ENCODE peak calls at places on chromosomes 16 and 17, in ten cellular contexts. D is Caco-2; Q is fibroblast of pulmonary artery; V is GM20000; I is body of pancreas; B is cardiac fibroblast; Z is CD4-positive, alpha-beta T cell; C is thoracic aorta; S is uterus; U is neural progenitor cell. Y is an unnamed sample.

GRCh38 chr17:16178836-16179235 is 36.5 kb downstream of the NCOR1 start:
- DNase-seq in B (peak; percentile 65), C (no peak), I (no peak), U (no peak), V (no peak), Q (no peak), Z (no peak), S (no peak), D (no peak), Y (no peak)

GRCh38 chr16:27239906-27240655 is 28.5 kb downstream of the NSMCE1 start:
- DNase-seq in I (no peak), Z (no peak), S (peak; percentile 12), D (no peak), B (no peak), Q (no peak), U (no peak), C (no peak), V (no peak), Y (no peak)

GRCh38 chr17:72223816-72224215 is 103.0 kb downstream of the SOX9 start:
- DNase-seq in D (no peak), Q (no peak), S (no peak), U (no peak), Z (no peak), V (no peak), B (no peak), I (no peak), C (no peak), Y (no peak)

GRCh38 chr16:23286131-23286532 is 16.0 kb upstream of the SCNN1B start:
- DNase-seq in Z (no peak), I (no peak), B (peak; percentile 63), D (no peak), Q (no peak), S (no peak), U (no peak), C (no peak), V (no peak), Y (peak; percentile 68)

GRCh38 chr16:3907586-3907985 is 27.1 kb upstream of the CREBBP start:
- DNase-seq in V (no peak), Q (no peak), U (no peak), D (no peak), I (no peak), S (no peak), Z (no peak), C (no peak), B (no peak), Y (no peak)

GRCh38 chr16:67428146-67428731 is 2.7 kb upstream of the HSD11B2 start:
- DNase-seq in Q (peak; percentile 72), I (peak; percentile 84), B (peak; percentile 57), D (peak; percentile 80), C (no peak), Z (no peak), S (peak; percentile 82), V (peak; percentile 85), U (peak; percentile 92), Y (peak; percentile 73)

GRCh38 chr17:17710728-17711541 is 29.7 kb downstream of the RAI1 start:
- DNase-seq in I (peak; percentile 91), C (peak; percentile 53), S (peak; percentile 82), U (peak; percentile 84), Q (peak; percentile 91), D (peak; percentile 97), B (peak; percentile 83), Z (no peak), V (no peak), Y (peak; percentile 95)

GRCh38 chr16:11087691-11088431 is 143.5 kb downstream of the CLEC16A start:
- DNase-seq in C (no peak), B (no peak), Z (no peak), V (no peak), S (no peak), I (no peak), U (no peak), Q (no peak), D (no peak), Y (no peak)

GRCh38 chr17:42456223-42457106 is 2.2 kb upstream of the ATP6V0A1 start:
- DNase-seq in I (no peak), U (no peak), D (no peak), V (peak; percentile 67), Q (peak; percentile 89), S (no peak), B (peak; percentile 83), C (no peak), Z (no peak), Y (peak; percentile 70)

GRCh38 chr16:74521691-74522090 is 85.2 kb downstream of the GLG1 start:
- DNase-seq in D (no peak), C (no peak), V (no peak), Z (no peak), I (no peak), Q (peak; percentile 59), U (no peak), S (no peak), B (peak; percentile 74), Y (peak; percentile 14)

GRCh38 chr17:75635610-75636202 is 2.5 kb downstream of the SMIM5 start:
- DNase-seq in S (no peak), Z (no peak), V (no peak), D (no peak), B (no peak), Q (no peak), U (no peak), I (peak; percentile 31), C (no peak), Y (no peak)

GRCh38 chr17:63699638-63700527 is at the start of gene LIMD2:
- DNase-seq in C (no peak), V (peak; percentile 93), U (peak; percentile 90), S (peak; percentile 42), Z (peak; percentile 86), I (peak; percentile 56), B (no peak), Q (peak; percentile 23), D (no peak), Y (no peak)
- TF ChIP-seq CTCF in C (no peak), V (no peak), U (no peak), S (no peak), Z (no peak), I (no peak), B (no peak), Q (no peak), D (no peak), Y (no peak)

GRCh38 chr17:50848039-50848438 is 12.7 kb downstream of the WFIKKN2 start:
- DNase-seq in I (no peak), Q (no peak), S (no peak), C (no peak), D (peak; percentile 29), Z (no peak), B (no peak), U (no peak), V (no peak), Y (no peak)
- TF ChIP-seq CTCF in I (peak; percentile 14), Q (no peak), S (no peak), C (no peak), D (no peak), Z (no peak), B (no peak), U (no peak), V (no peak), Y (no peak)

GRCh38 chr16:2803545-2804195 is 5.4 kb downstream of the PRSS41 start:
- DNase-seq in I (no peak), C (no peak), U (no peak), Q (no peak), S (no peak), V (no peak), B (no peak), Z (no peak), D (no peak), Y (no peak)

GRCh38 chr16:2799852-2800226 is 1.6 kb downstream of the PRSS41 start:
- DNase-seq in V (no peak), I (no peak), C (no peak), U (no peak), Q (no peak), S (no peak), D (peak; percentile 91), B (peak; percentile 31), Z (no peak), Y (peak; percentile 46)

GRCh38 chr16:2808181-2808580 is 8.9 kb upstream of the PRSS21 start:
- DNase-seq in U (no peak), D (no peak), B (no peak), Q (no peak), C (no peak), Z (no peak), V (no peak), I (no peak), S (no peak), Y (no peak)

GRCh38 chr16:2809149-2809760 is 7.8 kb upstream of the PRSS21 start:
- DNase-seq in Q (no peak), B (no peak), Z (no peak), D (no peak), I (no peak), V (no peak), U (no peak), S (no peak), C (no peak), Y (no peak)

DNA sequence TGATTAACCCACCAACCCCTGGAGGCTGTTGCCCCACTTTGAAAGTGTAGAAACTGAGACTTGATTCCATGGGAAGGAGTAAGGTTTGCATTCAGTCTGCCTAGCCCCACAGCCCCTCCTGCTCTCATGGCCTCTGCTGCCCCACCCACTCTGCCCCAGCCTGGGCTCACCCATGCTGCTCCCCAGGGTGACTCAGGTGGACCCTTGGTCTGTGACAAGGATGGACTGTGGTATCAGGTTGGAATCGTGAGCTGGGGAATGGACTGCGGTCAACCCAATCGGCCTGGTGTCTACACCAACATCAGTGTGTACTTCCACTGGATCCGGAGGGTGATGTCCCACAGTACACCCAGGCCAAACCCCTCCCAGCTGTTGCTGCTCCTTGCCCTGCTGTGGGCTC is 6.5 kb downstream of the PRSS41 start:
- DNase-seq in C (no peak), S (no peak), Q (no peak), V (no peak), I (no peak), D (no peak), U (no peak), Z (no peak), B (no peak), Y (no peak)
- TF ChIP-seq CTCF in C (no peak), S (no peak), Q (no peak), V (no peak), I (no peak), D (no peak), U (no peak), Z (no peak), B (no peak), Y (no peak)

GRCh38 chr16:85563515-85564276 is 49.4 kb upstream of the GSE1 start:
- DNase-seq in Q (peak; percentile 62), Z (no peak), I (peak; percentile 59), B (peak; percentile 55), V (no peak), C (no peak), S (peak; percentile 72), D (no peak), U (no peak), Y (no peak)

GRCh38 chr16:85563031-85563430 is 50.1 kb upstream of the GSE1 start:
- DNase-seq in B (no peak), U (no peak), I (no peak), D (no peak), Q (no peak), Z (no peak), S (no peak), V (no peak), C (no peak), Y (no peak)

GRCh38 chr16:85565796-85566501 is 47.2 kb upstream of the GSE1 start:
- DNase-seq in S (no peak), V (no peak), U (no peak), C (no peak), Q (no peak), B (no peak), I (no peak), Z (no peak), D (no peak), Y (no peak)

GRCh38 chr16:85565340-85565739 is 47.8 kb upstream of the GSE1 start:
- DNase-seq in C (no peak), Z (no peak), B (no peak), D (no peak), S (no peak), Q (no peak), I (no peak), U (no peak), V (no peak), Y (no peak)

GRCh38 chr16:85564277-85565051 is 48.7 kb upstream of the GSE1 start:
- DNase-seq in B (no peak), D (no peak), C (no peak), U (no peak), S (no peak), Q (no peak), I (no peak), Z (no peak), V (no peak), Y (peak; percentile 22)
- TF ChIP-seq CTCF in B (peak; percentile 63), D (peak; percentile 63), C (peak; percentile 15), U (peak; percentile 52), S (no peak), Q (peak; percentile 55), I (peak; percentile 53), Z (peak; percentile 12), V (peak; percentile 55), Y (peak; percentile 46)

Y was measured in MCF 10A.